ENCODE peak calls at places on chromosomes 16 and 17, in seven cellular contexts. One of them, this sample, is unnamed.

GRCh38 chr17:70775667-70776066 is 606.3 kb downstream of the KCNJ2 start:
- DNase-seq in T follicular helper cell: no peak
- DNase-seq in stimulated activated naive CD8-positive, alpha-beta T cell treated with anti-CD3 and anti-CD28 coated beads, Interleukin-15, Interleukin-2, amounts not matched to agents 100 U/mL and 50 U/mL, for 24 hours: no peak
- DNase-seq in GM13977: no peak
- DNase-seq in MCF 10A: no peak
- DNase-seq in ACHN: no peak
- DNase-seq in HEK293T: no peak
- DNase-seq in this sample: no peak

GRCh38 chr17:80277751-80278671 is 17.4 kb downstream of the RNF213 start:
- DNase-seq in ACHN: no peak
- DNase-seq in MCF 10A: peak; percentile 95
- DNase-seq in T follicular helper cell: no peak
- DNase-seq in GM13977: no peak
- DNase-seq in stimulated activated naive CD8-positive, alpha-beta T cell treated with anti-CD3 and anti-CD28 coated beads, Interleukin-15, Interleukin-2, amounts not matched to agents 100 U/mL and 50 U/mL, for 24 hours: no peak
- DNase-seq in HEK293T: no peak
- DNase-seq in this sample: no peak

GRCh38 chr16:67719778-67720144 is 645 bp upstream of the GFOD2 start:
- DNase-seq in T follicular helper cell: no peak
- DNase-seq in stimulated activated naive CD8-positive, alpha-beta T cell treated with anti-CD3 and anti-CD28 coated beads, Interleukin-15, Interleukin-2, amounts not matched to agents 100 U/mL and 50 U/mL, for 24 hours: peak; percentile 28
- DNase-seq in MCF 10A: peak; percentile 25
- DNase-seq in GM13977: peak; percentile 46
- DNase-seq in ACHN: peak; percentile 64
- DNase-seq in HEK293T: peak; percentile 61
- DNase-seq in this sample: no peak

GRCh38 chr16:30491744-30492308 is 19.3 kb downstream of the ITGAL start:
- DNase-seq in stimulated activated naive CD8-positive, alpha-beta T cell treated with anti-CD3 and anti-CD28 coated beads, Interleukin-15, Interleukin-2, amounts not matched to agents 100 U/mL and 50 U/mL, for 24 hours: no peak
- DNase-seq in HEK293T: peak; percentile 22
- DNase-seq in T follicular helper cell: no peak
- DNase-seq in ACHN: peak; percentile 76
- DNase-seq in GM13977: no peak
- DNase-seq in MCF 10A: peak; percentile 82
- DNase-seq in this sample: peak; percentile 46

GRCh38 chr16:73949574-73950348 is 346.9 kb upstream of the PSMD7 start:
- DNase-seq in GM13977: no peak
- DNase-seq in T follicular helper cell: no peak
- DNase-seq in ACHN: peak; percentile 30
- DNase-seq in stimulated activated naive CD8-positive, alpha-beta T cell treated with anti-CD3 and anti-CD28 coated beads, Interleukin-15, Interleukin-2, amounts not matched to agents 100 U/mL and 50 U/mL, for 24 hours: no peak
- DNase-seq in HEK293T: no peak
- DNase-seq in MCF 10A: peak; percentile 87
- DNase-seq in this sample: no peak

GRCh38 chr17:15250459-15250858 is 14.7 kb downstream of the PMP22 start:
- DNase-seq in stimulated activated naive CD8-positive, alpha-beta T cell treated with anti-CD3 and anti-CD28 coated beads, Interleukin-15, Interleukin-2, amounts not matched to agents 100 U/mL and 50 U/mL, for 24 hours: no peak
- DNase-seq in T follicular helper cell: no peak
- DNase-seq in GM13977: no peak
- DNase-seq in HEK293T: no peak
- DNase-seq in ACHN: no peak
- DNase-seq in MCF 10A: no peak
- DNase-seq in this sample: no peak

GRCh38 chr16:23826528-23827244 is 9.1 kb upstream of the PRKCB start:
- DNase-seq in ACHN: no peak
- DNase-seq in HEK293T: no peak
- DNase-seq in GM13977: peak; percentile 43
- DNase-seq in stimulated activated naive CD8-positive, alpha-beta T cell treated with anti-CD3 and anti-CD28 coated beads, Interleukin-15, Interleukin-2, amounts not matched to agents 100 U/mL and 50 U/mL, for 24 hours: no peak
- DNase-seq in MCF 10A: no peak
- DNase-seq in T follicular helper cell: no peak
- DNase-seq in this sample: no peak

GRCh38 chr17:40309031-40309937 is at the start of gene RARA:
- DNase-seq in stimulated activated naive CD8-positive, alpha-beta T cell treated with anti-CD3 and anti-CD28 coated beads, Interleukin-15, Interleukin-2, amounts not matched to agents 100 U/mL and 50 U/mL, for 24 hours: no peak
- DNase-seq in HEK293T: no peak
- DNase-seq in GM13977: peak; percentile 76
- DNase-seq in MCF 10A: peak; percentile 55
- DNase-seq in T follicular helper cell: no peak
- DNase-seq in ACHN: peak; percentile 62
- DNase-seq in this sample: no peak

GRCh38 chr17:78322858-78323455 is 36.9 kb downstream of the SOCS3 start:
- DNase-seq in MCF 10A: no peak
- DNase-seq in stimulated activated naive CD8-positive, alpha-beta T cell treated with anti-CD3 and anti-CD28 coated beads, Interleukin-15, Interleukin-2, amounts not matched to agents 100 U/mL and 50 U/mL, for 24 hours: no peak
- DNase-seq in T follicular helper cell: no peak
- DNase-seq in HEK293T: no peak
- DNase-seq in GM13977: no peak
- DNase-seq in ACHN: no peak
- DNase-seq in this sample: no peak

GRCh38 chr16:10983175-10983558 is 38.8 kb downstream of the CLEC16A start:
- DNase-seq in T follicular helper cell: no peak
- DNase-seq in MCF 10A: peak; percentile 17
- DNase-seq in HEK293T: no peak
- DNase-seq in GM13977: no peak
- DNase-seq in ACHN: no peak
- DNase-seq in stimulated activated naive CD8-positive, alpha-beta T cell treated with anti-CD3 and anti-CD28 coated beads, Interleukin-15, Interleukin-2, amounts not matched to agents 100 U/mL and 50 U/mL, for 24 hours: peak; percentile 21
- DNase-seq in this sample: no peak

GRCh38 chr16:70018254-70018653 is 67.1 kb downstream of the CLEC18A start:
- DNase-seq in stimulated activated naive CD8-positive, alpha-beta T cell treated with anti-CD3 and anti-CD28 coated beads, Interleukin-15, Interleukin-2, amounts not matched to agents 100 U/mL and 50 U/mL, for 24 hours: no peak
- DNase-seq in HEK293T: peak; percentile 9
- DNase-seq in MCF 10A: peak; percentile 6
- DNase-seq in T follicular helper cell: peak; percentile 47
- DNase-seq in GM13977: peak; percentile 6
- DNase-seq in ACHN: peak; percentile 45
- DNase-seq in this sample: no peak

GRCh38 chr17:60277258-60277657 is 114.7 kb downstream of the USP32 start:
- DNase-seq in ACHN: no peak
- DNase-seq in MCF 10A: no peak
- DNase-seq in HEK293T: no peak
- DNase-seq in GM13977: no peak
- DNase-seq in stimulated activated naive CD8-positive, alpha-beta T cell treated with anti-CD3 and anti-CD28 coated beads, Interleukin-15, Interleukin-2, amounts not matched to agents 100 U/mL and 50 U/mL, for 24 hours: no peak
- DNase-seq in T follicular helper cell: no peak
- DNase-seq in this sample: no peak

GRCh38 chr16:48537275-48537674 is 72.7 kb downstream of the N4BP1 start:
- DNase-seq in ACHN: no peak
- DNase-seq in MCF 10A: no peak
- DNase-seq in stimulated activated naive CD8-positive, alpha-beta T cell treated with anti-CD3 and anti-CD28 coated beads, Interleukin-15, Interleukin-2, amounts not matched to agents 100 U/mL and 50 U/mL, for 24 hours: peak; percentile 22
- DNase-seq in T follicular helper cell: no peak
- DNase-seq in HEK293T: no peak
- DNase-seq in GM13977: no peak
- DNase-seq in this sample: no peak

GRCh38 chr16:11681977-11682654 is 13.9 kb downstream of the SNN start:
- DNase-seq in stimulated activated naive CD8-positive, alpha-beta T cell treated with anti-CD3 and anti-CD28 coated beads, Interleukin-15, Interleukin-2, amounts not matched to agents 100 U/mL and 50 U/mL, for 24 hours: no peak
- DNase-seq in T follicular helper cell: no peak
- DNase-seq in MCF 10A: no peak
- DNase-seq in GM13977: no peak
- DNase-seq in HEK293T: no peak
- DNase-seq in ACHN: no peak
- DNase-seq in this sample: no peak

GRCh38 chr16:76474048-76474447 is 196.8 kb downstream of the CNTNAP4 start:
- DNase-seq in MCF 10A: no peak
- DNase-seq in GM13977: no peak
- DNase-seq in T follicular helper cell: no peak
- DNase-seq in stimulated activated naive CD8-positive, alpha-beta T cell treated with anti-CD3 and anti-CD28 coated beads, Interleukin-15, Interleukin-2, amounts not matched to agents 100 U/mL and 50 U/mL, for 24 hours: no peak
- DNase-seq in ACHN: no peak
- DNase-seq in HEK293T: no peak
- DNase-seq in this sample: no peak

GRCh38 chr17:63928966-63929695 is 3.0 kb downstream of the CD79B start:
- DNase-seq in ACHN: no peak
- DNase-seq in HEK293T: no peak
- DNase-seq in GM13977: no peak
- DNase-seq in T follicular helper cell: no peak
- DNase-seq in MCF 10A: no peak
- DNase-seq in stimulated activated naive CD8-positive, alpha-beta T cell treated with anti-CD3 and anti-CD28 coated beads, Interleukin-15, Interleukin-2, amounts not matched to agents 100 U/mL and 50 U/mL, for 24 hours: no peak
- DNase-seq in this sample: no peak

GRCh38 chr17:61567045-61567802 is 23.8 kb downstream of the NACA2 start:
- DNase-seq in stimulated activated naive CD8-positive, alpha-beta T cell treated with anti-CD3 and anti-CD28 coated beads, Interleukin-15, Interleukin-2, amounts not matched to agents 100 U/mL and 50 U/mL, for 24 hours: no peak
- DNase-seq in ACHN: no peak
- DNase-seq in T follicular helper cell: no peak
- DNase-seq in MCF 10A: no peak
- DNase-seq in GM13977: no peak
- DNase-seq in HEK293T: no peak
- DNase-seq in this sample: no peak

GRCh38 chr16:85556456-85557082 is 56.6 kb upstream of the GSE1 start:
- DNase-seq in GM13977: peak; percentile 86
- DNase-seq in stimulated activated naive CD8-positive, alpha-beta T cell treated with anti-CD3 and anti-CD28 coated beads, Interleukin-15, Interleukin-2, amounts not matched to agents 100 U/mL and 50 U/mL, for 24 hours: peak; percentile 72
- DNase-seq in T follicular helper cell: peak; percentile 23
- DNase-seq in HEK293T: peak; percentile 45
- DNase-seq in MCF 10A: peak; percentile 33
- DNase-seq in ACHN: peak; percentile 44
- DNase-seq in this sample: no peak

GRCh38 chr17:81086789-81087551 is 52.0 kb downstream of the BAIAP2 start:
- DNase-seq in stimulated activated naive CD8-positive, alpha-beta T cell treated with anti-CD3 and anti-CD28 coated beads, Interleukin-15, Interleukin-2, amounts not matched to agents 100 U/mL and 50 U/mL, for 24 hours: no peak
- DNase-seq in MCF 10A: peak; percentile 46
- DNase-seq in HEK293T: no peak
- DNase-seq in ACHN: no peak
- DNase-seq in T follicular helper cell: no peak
- DNase-seq in GM13977: no peak
- DNase-seq in this sample: no peak

GRCh38 chr17:67733371-67733770 is 15.6 kb downstream of the NOL11 start:
- DNase-seq in HEK293T: no peak
- DNase-seq in ACHN: no peak
- DNase-seq in MCF 10A: no peak
- DNase-seq in T follicular helper cell: no peak
- DNase-seq in stimulated activated naive CD8-positive, alpha-beta T cell treated with anti-CD3 and anti-CD28 coated beads, Interleukin-15, Interleukin-2, amounts not matched to agents 100 U/mL and 50 U/mL, for 24 hours: no peak
- DNase-seq in GM13977: no peak
- DNase-seq in this sample: no peak

GRCh38 chr17:63337579-63337978 is 108.5 kb downstream of the CYB561 start:
- DNase-seq in GM13977: no peak
- DNase-seq in ACHN: no peak
- DNase-seq in HEK293T: no peak
- DNase-seq in MCF 10A: peak; percentile 52
- DNase-seq in T follicular helper cell: no peak
- DNase-seq in stimulated activated naive CD8-positive, alpha-beta T cell treated with anti-CD3 and anti-CD28 coated beads, Interleukin-15, Interleukin-2, amounts not matched to agents 100 U/mL and 50 U/mL, for 24 hours: no peak
- DNase-seq in this sample: no peak

GRCh38 chr17:27496501-27496943 is 40.3 kb downstream of the KSR1 start:
- DNase-seq in HEK293T: no peak
- DNase-seq in stimulated activated naive CD8-positive, alpha-beta T cell treated with anti-CD3 and anti-CD28 coated beads, Interleukin-15, Interleukin-2, amounts not matched to agents 100 U/mL and 50 U/mL, for 24 hours: no peak
- DNase-seq in GM13977: no peak
- DNase-seq in T follicular helper cell: no peak
- DNase-seq in ACHN: peak; percentile 4
- DNase-seq in MCF 10A: no peak
- DNase-seq in this sample: no peak

GRCh38 chr17:56699186-56699895 is 105.8 kb downstream of the NOG start:
- DNase-seq in HEK293T: peak; percentile 20
- DNase-seq in stimulated activated naive CD8-positive, alpha-beta T cell treated with anti-CD3 and anti-CD28 coated beads, Interleukin-15, Interleukin-2, amounts not matched to agents 100 U/mL and 50 U/mL, for 24 hours: no peak
- DNase-seq in GM13977: no peak
- DNase-seq in T follicular helper cell: no peak
- DNase-seq in ACHN: peak; percentile 100
- DNase-seq in MCF 10A: peak; percentile 98
- DNase-seq in this sample: peak; percentile 77

GRCh38 chr17:58507123-58507634 is 7.3 kb downstream of the MTMR4 start:
- DNase-seq in MCF 10A: peak; percentile 92
- DNase-seq in T follicular helper cell: no peak
- DNase-seq in ACHN: no peak
- DNase-seq in HEK293T: no peak
- DNase-seq in GM13977: no peak
- DNase-seq in stimulated activated naive CD8-positive, alpha-beta T cell treated with anti-CD3 and anti-CD28 coated beads, Interleukin-15, Interleukin-2, amounts not matched to agents 100 U/mL and 50 U/mL, for 24 hours: no peak
- DNase-seq in this sample: no peak

GRCh38 chr17:4948997-4949320 is 629 bp upstream of the PFN1 start:
- DNase-seq in HEK293T: peak; percentile 83
- DNase-seq in stimulated activated naive CD8-positive, alpha-beta T cell treated with anti-CD3 and anti-CD28 coated beads, Interleukin-15, Interleukin-2, amounts not matched to agents 100 U/mL and 50 U/mL, for 24 hours: peak; percentile 85
- DNase-seq in T follicular helper cell: peak; percentile 47
- DNase-seq in GM13977: peak; percentile 93
- DNase-seq in ACHN: peak; percentile 93
- DNase-seq in MCF 10A: peak; percentile 90
- DNase-seq in this sample: no peak

GRCh38 chr17:19386974-19387920 is at the start of gene MFAP4:
- DNase-seq in stimulated activated naive CD8-positive, alpha-beta T cell treated with anti-CD3 and anti-CD28 coated beads, Interleukin-15, Interleukin-2, amounts not matched to agents 100 U/mL and 50 U/mL, for 24 hours: no peak
- DNase-seq in HEK293T: no peak
- DNase-seq in ACHN: no peak
- DNase-seq in GM13977: no peak
- DNase-seq in MCF 10A: no peak
- DNase-seq in T follicular helper cell: no peak
- DNase-seq in this sample: no peak

GRCh38 chr17:73007447-73007846 is 85.0 kb downstream of the SLC39A11 start:
- DNase-seq in HEK293T: no peak
- DNase-seq in T follicular helper cell: no peak
- DNase-seq in stimulated activated naive CD8-positive, alpha-beta T cell treated with anti-CD3 and anti-CD28 coated beads, Interleukin-15, Interleukin-2, amounts not matched to agents 100 U/mL and 50 U/mL, for 24 hours: no peak
- DNase-seq in MCF 10A: no peak
- DNase-seq in ACHN: no peak
- DNase-seq in GM13977: no peak
- DNase-seq in this sample: no peak

GRCh38 chr16:72073831-72074230 is 10.8 kb downstream of the HPR start:
- DNase-seq in GM13977: no peak
- DNase-seq in MCF 10A: no peak
- DNase-seq in stimulated activated naive CD8-positive, alpha-beta T cell treated with anti-CD3 and anti-CD28 coated beads, Interleukin-15, Interleukin-2, amounts not matched to agents 100 U/mL and 50 U/mL, for 24 hours: no peak
- DNase-seq in HEK293T: no peak
- DNase-seq in ACHN: no peak
- DNase-seq in T follicular helper cell: no peak
- DNase-seq in this sample: no peak

GRCh38 chr16:84532855-84533486 is 28.5 kb upstream of the MEAK7 start:
- DNase-seq in stimulated activated naive CD8-positive, alpha-beta T cell treated with anti-CD3 and anti-CD28 coated beads, Interleukin-15, Interleukin-2, amounts not matched to agents 100 U/mL and 50 U/mL, for 24 hours: no peak
- DNase-seq in HEK293T: no peak
- DNase-seq in T follicular helper cell: no peak
- DNase-seq in GM13977: no peak
- DNase-seq in MCF 10A: peak; percentile 30
- DNase-seq in ACHN: peak; percentile 27
- DNase-seq in this sample: peak; percentile 47

GRCh38 chr17:68843522-68843921 is 111.7 kb downstream of the ABCA8 start:
- DNase-seq in GM13977: no peak
- DNase-seq in T follicular helper cell: no peak
- DNase-seq in ACHN: no peak
- DNase-seq in HEK293T: no peak
- DNase-seq in MCF 10A: no peak
- DNase-seq in stimulated activated naive CD8-positive, alpha-beta T cell treated with anti-CD3 and anti-CD28 coated beads, Interleukin-15, Interleukin-2, amounts not matched to agents 100 U/mL and 50 U/mL, for 24 hours: no peak
- DNase-seq in this sample: no peak

GRCh38 chr16:75537795-75538194 is 1.9 kb upstream of the CHST5 start:
- DNase-seq in T follicular helper cell: no peak
- DNase-seq in HEK293T: no peak
- DNase-seq in stimulated activated naive CD8-positive, alpha-beta T cell treated with anti-CD3 and anti-CD28 coated beads, Interleukin-15, Interleukin-2, amounts not matched to agents 100 U/mL and 50 U/mL, for 24 hours: no peak
- DNase-seq in GM13977: no peak
- DNase-seq in MCF 10A: no peak
- DNase-seq in ACHN: no peak
- DNase-seq in this sample: no peak

GRCh38 chr17:30805944-30806456 is 18.5 kb downstream of the CRLF3 start:
- DNase-seq in stimulated activated naive CD8-positive, alpha-beta T cell treated with anti-CD3 and anti-CD28 coated beads, Interleukin-15, Interleukin-2, amounts not matched to agents 100 U/mL and 50 U/mL, for 24 hours: no peak
- DNase-seq in T follicular helper cell: no peak
- DNase-seq in ACHN: no peak
- DNase-seq in GM13977: no peak
- DNase-seq in MCF 10A: no peak
- DNase-seq in HEK293T: no peak
- DNase-seq in this sample: no peak

GRCh38 chr17:70661342-70662222 is 492.2 kb downstream of the KCNJ2 start:
- DNase-seq in GM13977: no peak
- DNase-seq in stimulated activated naive CD8-positive, alpha-beta T cell treated with anti-CD3 and anti-CD28 coated beads, Interleukin-15, Interleukin-2, amounts not matched to agents 100 U/mL and 50 U/mL, for 24 hours: no peak
- DNase-seq in ACHN: peak; percentile 77
- DNase-seq in HEK293T: peak; percentile 40
- DNase-seq in MCF 10A: no peak
- DNase-seq in T follicular helper cell: no peak
- DNase-seq in this sample: no peak

GRCh38 chr17:46896991-46897390 is 26.0 kb upstream of the GOSR2 start:
- DNase-seq in MCF 10A: no peak
- DNase-seq in HEK293T: no peak
- DNase-seq in GM13977: no peak
- DNase-seq in stimulated activated naive CD8-positive, alpha-beta T cell treated with anti-CD3 and anti-CD28 coated beads, Interleukin-15, Interleukin-2, amounts not matched to agents 100 U/mL and 50 U/mL, for 24 hours: no peak
- DNase-seq in T follicular helper cell: no peak
- DNase-seq in ACHN: no peak
- DNase-seq in this sample: no peak

GRCh38 chr16:24253192-24253591 is 2.9 kb upstream of the CACNG3 start:
- DNase-seq in MCF 10A: peak; percentile 60
- DNase-seq in GM13977: peak; percentile 79
- DNase-seq in HEK293T: peak; percentile 59
- DNase-seq in ACHN: peak; percentile 58
- DNase-seq in stimulated activated naive CD8-positive, alpha-beta T cell treated with anti-CD3 and anti-CD28 coated beads, Interleukin-15, Interleukin-2, amounts not matched to agents 100 U/mL and 50 U/mL, for 24 hours: peak; percentile 27
- DNase-seq in T follicular helper cell: no peak
- DNase-seq in this sample: peak; percentile 24

This sample was measured in pulmonary artery endothelial cell.